ENCODE peak calls at places on chromosomes 4 and X, in four cellular contexts. H is CD8-positive, alpha-beta T cell; S is body of pancreas; X is lower lobe of right lung. G is an unnamed sample.
A peak's percentile ranks its signal among the peaks of the same experiment; 100 is the strongest.

GRCh38 chr4:141686146-141686775 is 49.9 kb downstream of the IL15 start:
- DNase-seq in H (no peak), X (no peak), S (no peak), G (no peak)

GRCh38 chr4:53055274-53055673 is 193.2 kb downstream of the RASL11B start:
- DNase-seq in H (no peak), S (no peak), X (no peak), G (no peak)

GRCh38 chrX:129318375-129318774 is 204.9 kb downstream of the SMARCA1 start:
- DNase-seq in S (no peak), X (no peak), H (no peak), G (no peak)

GRCh38 chr4:142088906-142089305 is 452.5 kb downstream of the IL15 start:
- DNase-seq in H (no peak), X (no peak), S (no peak), G (no peak)

GRCh38 chrX:102659790-102660757 is 8.8 kb downstream of the GPRASP1 start:
- DNase-seq in X (peak; percentile 88), H (peak; percentile 85), S (peak; percentile 85), G (peak; percentile 86)

GRCh38 chr4:41573458-41574129 is 35.6 kb downstream of the LIMCH1 start:
- DNase-seq in S (no peak), X (no peak), H (no peak), G (no peak)

GRCh38 chr4:105765690-105766407 is 57.3 kb downstream of the GSTCD start:
- DNase-seq in S (no peak), X (no peak), H (no peak), G (no peak)

GRCh38 chrX:142068365-142068764 is 136.7 kb downstream of the MAGEC2 start:
- DNase-seq in X (no peak), H (no peak), S (no peak), G (no peak)

GRCh38 chr4:30956891-30957290 is 236.7 kb downstream of the PCDH7 start:
- DNase-seq in X (no peak), H (no peak), S (no peak), G (no peak)

GRCh38 chr4:137421796-137422195 is 110.5 kb downstream of the PCDH18 start:
- DNase-seq in S (no peak), X (no peak), H (no peak), G (no peak)

GRCh38 chr4:149164282-149164681 is 651.4 kb downstream of the IQCM start:
- DNase-seq in H (no peak), S (no peak), X (no peak), G (no peak)

GRCh38 chr4:814312-814850 is 11.5 kb downstream of the CPLX1 start:
- DNase-seq in H (no peak), X (peak; percentile 37), S (no peak), G (no peak)

GRCh38 chrX:16834811-16835210 is 35.4 kb downstream of the RBBP7 start:
- DNase-seq in H (no peak), S (no peak), X (no peak), G (no peak)

GRCh38 chr4:15931451-15932210 is 6.9 kb downstream of the FGFBP1 start:
- DNase-seq in S (no peak), X (no peak), H (no peak), G (no peak)

GRCh38 chr4:109207060-109207459 is 95.4 kb downstream of the COL25A1 start:
- DNase-seq in X (no peak), H (no peak), S (no peak), G (no peak)

GRCh38 chrX:130330706-130331105 is 9.0 kb upstream of the SLC25A14 start:
- DNase-seq in S (peak; percentile 49), X (peak; percentile 60), H (peak; percentile 52), G (peak; percentile 6)

GRCh38 chr4:112646632-112647537 is 9.9 kb downstream of the LARP7 start:
- DNase-seq in X (no peak), H (no peak), S (no peak), G (no peak)

GRCh38 chr4:47406408-47406807 is 57.1 kb downstream of the COMMD8 start:
- DNase-seq in X (no peak), H (no peak), S (no peak), G (no peak)

GRCh38 chr4:158161561-158162354 is 11.1 kb downstream of the GASK1B start:
- DNase-seq in S (no peak), H (no peak), X (no peak), G (no peak)

GRCh38 chr4:40587826-40588225 is 41.8 kb downstream of the RBM47 start:
- DNase-seq in X (peak; percentile 60), S (no peak), H (no peak), G (no peak)

GRCh38 chrX:83512111-83512510 is 4.0 kb downstream of the POU3F4 start:
- DNase-seq in X (no peak), S (no peak), H (no peak), G (no peak)

GRCh38 chr4:75089206-75089605 is 156.3 kb downstream of the PARM1 start:
- DNase-seq in S (no peak), H (no peak), X (no peak), G (no peak)

GRCh38 chr4:162101337-162101736 is 62.5 kb downstream of the FSTL5 start:
- DNase-seq in S (no peak), X (no peak), H (no peak), G (no peak)

GRCh38 chr4:114694770-114695169 is 96.2 kb downstream of the UGT8 start:
- DNase-seq in X (no peak), H (no peak), S (no peak), G (no peak)

GRCh38 chrX:21658746-21659145 is 616 bp upstream of the KLHL34 start:
- DNase-seq in S (no peak), H (no peak), X (no peak), G (no peak)

GRCh38 chr4:40190880-40191815 is 5.7 kb upstream of the RHOH start:
- DNase-seq in H (peak; percentile 59), X (no peak), S (no peak), G (no peak)

GRCh38 chr4:185837415-185838103 is 25.6 kb upstream of the SORBS2 start:
- DNase-seq in S (no peak), H (no peak), X (no peak), G (no peak)

GRCh38 chrX:149825424-149825823 is 43.7 kb downstream of the MAGEA9 start:
- DNase-seq in H (no peak), S (no peak), X (no peak), G (peak; percentile 15)

GRCh38 chrX:136665258-136665900 is 17.4 kb downstream of the CD40LG start:
- DNase-seq in X (no peak), S (no peak), H (no peak), G (no peak)

DNA sequence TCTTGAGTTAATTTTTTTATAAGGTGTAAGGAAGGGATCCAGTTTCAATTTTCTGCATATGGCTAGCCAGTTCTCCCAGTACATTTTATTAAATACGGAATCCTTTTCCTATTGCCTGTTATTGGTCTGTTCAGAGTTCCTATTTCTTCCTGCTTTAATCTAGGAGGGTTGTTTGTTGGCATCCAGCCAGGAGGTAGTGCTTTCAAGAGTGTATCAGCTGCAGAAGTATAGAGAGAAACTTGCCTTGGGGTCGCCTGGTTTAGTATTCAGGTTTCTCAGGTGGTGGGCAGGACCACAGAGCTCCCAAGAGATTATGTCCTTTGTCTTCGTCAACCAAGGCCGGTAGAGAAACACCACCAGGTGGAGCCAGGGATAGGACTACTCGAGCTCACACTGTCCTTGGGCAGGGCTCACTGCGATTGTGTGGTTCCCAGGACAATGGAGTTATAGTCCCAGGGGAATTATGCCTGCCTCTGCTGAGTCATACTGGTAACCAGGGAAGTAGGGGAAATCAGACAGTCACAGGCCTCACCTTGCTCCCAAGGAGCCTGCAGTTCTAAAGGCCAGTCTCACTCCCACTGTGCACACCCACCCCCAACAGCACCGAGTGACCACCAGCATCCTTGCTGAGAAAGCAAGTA is 168.1 kb downstream of the VSIG4 start:
- DNase-seq in X (no peak), S (no peak), H (no peak), G (no peak)
- H3K4me1 ChIP-seq in X (no peaks in the 10 kb centered on the region), S (no peaks in the 10 kb centered on the region), H (no peaks in the 10 kb centered on the region), G (peaks cover 20% of the 10 kb centered on the region)

GRCh38 chr4:4693258-4693657 is 151.4 kb upstream of the STX18 start:
- DNase-seq in H (no peak), X (no peak), S (no peak), G (no peak)

GRCh38 chr4:4687935-4688727 is 146.3 kb upstream of the STX18 start:
- DNase-seq in H (no peak), S (no peak), X (no peak), G (no peak)

GRCh38 chr4:4687100-4687499 is 145.3 kb upstream of the STX18 start:
- DNase-seq in X (no peak), S (no peak), H (no peak), G (no peak)

GRCh38 chr4:4690854-4691253 is 149.0 kb upstream of the STX18 start:
- DNase-seq in X (no peak), H (no peak), S (no peak), G (no peak)

DNA sequence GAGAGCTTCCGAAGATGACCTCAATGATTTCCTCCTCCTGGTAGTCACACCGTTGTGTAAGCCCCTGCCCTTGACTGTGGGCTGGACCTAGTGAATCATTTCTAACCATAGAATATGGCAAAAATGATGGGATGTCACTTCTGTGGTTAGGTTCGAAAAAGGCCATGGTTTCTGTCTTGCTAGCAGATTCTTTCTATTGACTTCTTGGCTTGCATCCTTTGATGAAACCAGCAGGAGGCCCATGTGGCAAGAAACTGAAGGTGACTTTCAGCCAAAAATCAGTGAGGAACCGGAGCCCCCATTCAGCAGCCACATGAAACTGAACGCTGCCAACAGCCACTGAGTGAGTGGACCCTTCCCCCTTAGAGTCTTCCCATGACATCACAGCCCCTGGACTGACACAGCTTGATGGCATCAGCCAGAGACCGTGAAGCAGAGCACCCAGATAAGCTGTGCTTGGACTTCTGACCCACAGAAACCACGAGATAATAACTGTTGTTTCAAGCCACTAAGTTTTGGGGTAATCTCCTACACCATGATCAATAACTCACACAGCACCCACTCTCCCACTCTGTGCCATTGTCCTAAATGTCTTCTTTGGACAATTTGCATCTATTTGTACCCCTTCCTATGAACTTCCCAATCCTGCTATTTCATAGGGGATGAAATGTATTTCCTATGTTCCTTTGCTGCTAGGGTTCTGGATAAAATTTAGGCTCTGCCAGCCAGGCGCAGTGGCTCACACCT is 148.0 kb upstream of the STX18 start:
- DNase-seq in H (no peak), X (no peak), S (no peak), G (no peak)
- H3K27ac ChIP-seq in H (no peak overlapping the region), X (no peak overlapping the region), S (no peak overlapping the region), G (no peak overlapping the region)

GRCh38 chr4:26858035-26858918 is 2.4 kb upstream of the STIM2 start:
- DNase-seq in H (no peak), X (no peak), S (no peak), G (no peak)

GRCh38 chr4:26859762-26860156 is 882 bp upstream of the STIM2 start:
- DNase-seq in X (no peak), H (no peak), S (peak; percentile 23), G (no peak)

GRCh38 chr4:26860157-26860921 is at the start of gene STIM2:
- DNase-seq in X (peak; percentile 97), S (peak; percentile 96), H (peak; percentile 100), G (peak; percentile 99)

GRCh38 chr4:26857278-26858034 is 3.2 kb upstream of the STIM2 start:
- DNase-seq in X (peak; percentile 94), H (peak; percentile 96), S (peak; percentile 94), G (peak; percentile 93)

DNA sequence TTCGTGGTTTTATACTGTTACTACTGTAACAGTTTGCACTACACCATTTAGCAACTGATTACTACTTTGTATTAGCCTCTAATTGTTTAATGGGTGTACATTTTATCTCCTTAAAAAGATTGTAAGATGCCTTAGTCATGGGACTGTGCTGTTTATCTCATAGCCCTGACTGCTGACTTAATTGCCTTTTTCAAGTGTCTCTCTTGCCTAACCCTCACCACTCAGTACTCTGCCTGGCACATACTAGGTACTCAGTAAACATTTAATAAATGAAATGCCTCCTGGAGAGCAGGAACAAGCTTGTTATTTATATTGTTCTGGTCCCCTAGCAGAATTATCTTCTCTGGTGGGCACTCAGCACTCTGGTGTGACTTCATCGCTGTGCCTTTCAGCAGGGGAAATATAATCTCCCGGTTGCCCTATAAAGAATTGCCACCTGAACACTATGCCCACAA is 1.7 kb upstream of the STIM2 start:
- DNase-seq in X (no peak), S (no peak), H (no peak), G (no peak)
- H3K4me1 ChIP-seq in X (peaks cover 42% of the 10 kb centered on the region), S (peaks cover 45% of the 10 kb centered on the region), H (peaks cover 46% of the 10 kb centered on the region), G (peaks cover 43% of the 10 kb centered on the region)

GRCh38 chr4:146333187-146333894 is 119.0 kb downstream of the REELD1 start:
- DNase-seq in X (no peak), H (no peak), S (no peak), G (no peak)
- H3K27ac ChIP-seq in X (no peak overlapping the region), H (no peak overlapping the region), S (no peak overlapping the region), G (no peak overlapping the region)